ENCODE peak calls at places on chromosomes 1 and 21, in four cellular contexts. P is K562, Y is A549, W is endothelial cell of umbilical vein. O is an unnamed sample.

GRCh38 chr1:222064388-222065201 is 322.7 kb upstream of the DUSP10 start:
- DNase-seq in P (no peak), Y (peak), W (no peak), O (peak)

GRCh38 chr21:43287974-43288755 is 119.4 kb downstream of the CRYAA start:
- DNase-seq in P (no peak), Y (peak), W (no peak), O (no peak)

GRCh38 chr1:209370616-209371015 is 212.9 kb upstream of the CAMK1G start:
- DNase-seq in P (no peak), Y (no peak), W (no peak), O (no peak)

GRCh38 chr21:34935452-34935851 is 113.7 kb downstream of the RUNX1 start:
- DNase-seq in P (no peak), Y (no peak), W (no peak), O (no peak)

GRCh38 chr1:223298706-223299105 is 65.3 kb downstream of the SUSD4 start:
- DNase-seq in P (no peak), Y (no peak), W (peak), O (no peak)

GRCh38 chr1:236854602-236854978 is 59.5 kb downstream of the MTR start:
- DNase-seq in P (no peak), Y (no peak), W (no peak), O (no peak)

GRCh38 chr1:233883671-233884070 is 20.8 kb upstream of the SLC35F3 start:
- DNase-seq in P (no peak), Y (no peak), W (no peak), O (no peak)

GRCh38 chr1:18294437-18295176 is 186.1 kb upstream of the KLHDC7A start:
- DNase-seq in P (no peak), Y (no peak), W (no peak), O (no peak)

GRCh38 chr1:27122652-27123051 is 32.3 kb downstream of the SLC9A1 start:
- DNase-seq in P (peak), Y (peak), W (peak), O (peak)

GRCh38 chr1:107229711-107230110 is 88.9 kb downstream of the NTNG1 start:
- DNase-seq in P (no peak), Y (no peak), W (no peak), O (no peak)

GRCh38 chr1:243440406-243440805 is 184.6 kb downstream of the SDCCAG8 start:
- DNase-seq in P (no peak), Y (no peak), W (no peak), O (no peak)

GRCh38 chr1:18955442-18956188 is 861 bp downstream of the IFFO2 start:
- DNase-seq in P (peak), Y (no peak), W (peak), O (peak)

GRCh38 chr1:152623203-152623844 is 421 bp upstream of the LCE3A start:
- DNase-seq in P (peak), Y (no peak), W (no peak), O (peak)

GRCh38 chr1:89721351-89721750 is 88.4 kb downstream of the LRRC8C start:
- DNase-seq in P (no peak), Y (no peak), W (peak), O (peak)

GRCh38 chr1:109112056-109112651 is 1.8 kb upstream of the ELAPOR1 start:
- DNase-seq in P (peak), Y (peak), W (peak), O (peak)

GRCh38 chr1:195580988-195581387 is 1027.3 kb downstream of the KCNT2 start:
- DNase-seq in P (peak), Y (no peak), W (no peak), O (peak)

GRCh38 chr1:18183477-18183974 is 75.9 kb downstream of the IGSF21 start:
- DNase-seq in P (no peak), Y (no peak), W (no peak), O (no peak)

GRCh38 chr1:54403377-54403776 is 2.8 kb downstream of the SSBP3 start:
- DNase-seq in P (no peak), Y (no peak), W (no peak), O (no peak)

GRCh38 chr1:55235722-55236121 is 20.6 kb upstream of the USP24 start:
- DNase-seq in P (no peak), Y (no peak), W (peak), O (no peak)

GRCh38 chr1:85330711-85331290 is 54.4 kb upstream of the BCL10 start:
- DNase-seq in P (no peak), Y (no peak), W (peak), O (no peak)

GRCh38 chr1:208238710-208239517 is 5.3 kb downstream of the PLXNA2 start:
- DNase-seq in P (peak), Y (peak), W (peak), O (peak)

GRCh38 chr1:168082008-168082876 is 54.5 kb downstream of the GPR161 start:
- DNase-seq in P (peak), Y (peak), W (peak), O (peak)

GRCh38 chr1:190320952-190321351 is 156.7 kb downstream of the BRINP3 start:
- DNase-seq in P (no peak), Y (peak), W (peak), O (peak)

GRCh38 chr1:212237651-212238050 is 47.6 kb upstream of the PPP2R5A start:
- DNase-seq in P (peak), Y (peak), W (no peak), O (no peak)

GRCh38 chr1:205275133-205275532 is 46.4 kb downstream of the NUAK2 start:
- DNase-seq in P (no peak), Y (no peak), W (no peak), O (no peak)

GRCh38 chr1:21106709-21107108 is 70.0 kb downstream of the EIF4G3 start:
- DNase-seq in P (no peak), Y (no peak), W (no peak), O (no peak)

GRCh38 chr21:18142639-18143038 is 102.0 kb upstream of the CHODL start:
- DNase-seq in P (no peak), Y (no peak), W (no peak), O (no peak)

GRCh38 chr21:42417533-42417932 is 13.8 kb downstream of the UBASH3A start:
- DNase-seq in P (no peak), Y (no peak), W (no peak), O (no peak)

GRCh38 chr1:237012789-237013383 is 8.6 kb upstream of the MT1HL1 start:
- DNase-seq in P (peak), Y (peak), W (no peak), O (no peak)

GRCh38 chr1:9198538-9199361 is 35.8 kb upstream of the H6PD start:
- DNase-seq in P (no peak), Y (no peak), W (peak), O (peak)

DNA sequence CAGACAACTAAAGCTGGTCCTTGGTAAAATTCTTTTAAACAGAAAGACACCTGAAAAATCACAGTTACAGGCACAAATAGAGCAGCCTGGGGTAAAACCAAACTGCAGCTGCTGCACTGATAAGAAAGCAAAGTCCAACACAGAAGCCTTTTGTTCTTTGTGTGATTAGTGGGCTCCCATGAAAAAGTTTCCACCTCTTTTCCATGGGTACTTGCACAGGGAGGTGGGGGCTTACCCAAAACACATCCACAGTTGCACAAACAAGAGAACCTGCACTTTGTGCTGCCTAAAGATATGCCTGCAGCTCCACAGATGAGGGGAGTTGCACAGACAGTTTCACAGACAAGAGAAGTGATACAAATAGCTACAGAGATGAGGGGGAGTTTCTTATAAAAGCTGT is 106.7 kb upstream of the SLC5A9 start:
- DNase-seq in P (no peak), Y (no peak), W (no peak), O (no peak)
- TF ChIP-seq MYC in P (no peak), Y (no peak), W (no peak), O (no peak)

GRCh38 chr1:24744911-24745710 is at the start of gene CLIC4:
- DNase-seq in P (peak), Y (peak), W (peak), O (peak)
- TF ChIP-seq POLR2A in P (peak), Y (peak), W (peak), O (peak)

GRCh38 chr1:169488157-169488556 is 2.4 kb upstream of the SLC19A2 start:
- DNase-seq in P (no peak), Y (no peak), W (no peak), O (no peak)
- H3K4me3 ChIP-seq in P (no peak), Y (no peak), W (no peak), O (no peak)

DNA sequence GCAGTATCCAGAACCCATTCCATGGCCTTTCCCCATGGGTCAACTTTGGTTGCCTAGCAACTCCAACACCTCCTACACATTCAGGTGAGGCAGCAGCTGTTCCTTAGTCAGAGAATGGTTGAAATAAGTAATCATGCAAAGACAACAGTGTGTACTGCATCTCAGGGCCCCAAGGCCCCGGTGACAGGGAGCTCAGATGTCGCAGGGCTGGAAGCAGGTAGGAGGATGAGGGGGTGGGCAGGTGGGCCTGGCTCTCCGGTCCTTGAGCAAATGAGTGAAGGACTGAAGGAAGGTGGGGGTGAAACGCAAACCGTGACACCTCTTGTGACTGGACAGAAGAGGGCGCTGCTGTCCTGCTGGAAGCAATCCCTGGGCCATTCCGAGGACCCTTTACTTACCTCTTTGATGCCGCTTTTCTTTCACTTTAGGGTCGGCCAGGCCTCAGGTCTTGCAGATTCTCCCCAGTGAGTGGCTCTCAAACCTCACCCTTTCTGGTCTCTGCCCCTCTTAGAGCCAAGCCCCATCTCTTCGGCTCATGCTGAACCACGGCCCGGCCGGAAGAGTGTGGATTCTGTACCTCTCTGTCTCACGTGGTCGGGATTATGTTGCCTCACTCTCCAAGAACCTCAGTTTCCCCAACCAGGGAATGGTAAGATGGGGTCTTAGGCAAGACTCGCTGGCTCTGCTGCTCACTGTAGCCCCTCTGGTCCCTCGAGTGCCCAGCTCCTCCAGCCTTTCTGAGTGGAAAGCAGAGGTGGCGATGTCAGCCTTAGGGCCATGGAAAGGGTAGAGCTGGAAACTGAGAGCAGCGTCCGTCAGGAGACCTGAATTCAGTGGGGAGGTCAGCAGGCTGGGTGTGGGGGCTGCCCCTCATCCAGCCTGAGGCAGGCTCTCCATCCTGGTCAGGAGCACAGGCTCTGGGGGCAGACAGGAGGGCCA is 5.6 kb upstream of the KCNA10 start:
- DNase-seq in P (peak), Y (peak), W (peak), O (peak)
- TF ChIP-seq MYC in P (no peak), Y (no peak), W (no peak), O (no peak)

DNA sequence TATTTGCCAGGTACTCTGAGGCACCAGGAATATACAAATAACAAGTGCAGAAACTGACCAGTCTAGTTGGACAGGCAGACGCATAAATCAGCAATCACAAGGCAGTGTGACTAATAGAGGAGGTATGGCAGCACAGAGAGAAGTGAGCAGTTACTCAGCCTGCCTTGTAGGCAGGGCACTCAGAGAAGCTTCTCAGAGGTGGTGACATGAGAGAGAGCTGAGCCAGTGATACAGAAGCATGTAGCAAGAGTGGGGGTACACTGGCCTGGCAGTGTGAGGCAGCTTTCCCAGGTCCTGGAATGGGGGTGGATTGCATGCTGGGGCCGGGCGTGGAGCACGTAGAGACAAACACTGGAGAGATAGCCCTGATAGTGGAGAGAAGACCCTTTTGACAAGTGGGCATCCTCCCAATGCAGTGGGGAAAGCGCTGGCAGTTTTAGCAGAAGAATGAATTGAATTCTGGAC is 7.8 kb downstream of the PHLDA3 start:
- DNase-seq in P (no peak), Y (peak), W (peak), O (no peak)
- TF ChIP-seq POLR2A in P (no peak), Y (no peak), W (peak), O (no peak)